ENCODE peak calls at places on chromosomes 11 and 22, in five cellular contexts. X is IMR-90, L is cardiac fibroblast, J is Peyer's patch, O is neural progenitor cell. P is an unnamed sample.

GRCh38 chr11:45298718-45299117 is 12.6 kb upstream of the SYT13 start:
- DNase-seq in L (no peak), O (peak; percentile 20), X (no peak), J (no peak), P (no peak)

GRCh38 chr11:126491092-126491491 is 135.6 kb downstream of the ST3GAL4 start:
- DNase-seq in L (no peak), O (no peak), X (no peak), J (no peak), P (no peak)

GRCh38 chr11:18590573-18590972 is 2.0 kb upstream of the UEVLD start:
- DNase-seq in J (no peak), O (no peak), L (no peak), X (no peak), P (no peak)

GRCh38 chr22:27798526-27799333 is 2.8 kb downstream of the MN1 start:
- DNase-seq in X (no peak), J (no peak), O (peak; percentile 67), L (peak; percentile 54), P (no peak)

GRCh38 chr11:31417816-31418215 is 48.2 kb downstream of the DNAJC24 start:
- DNase-seq in O (no peak), L (no peak), X (no peak), J (no peak), P (no peak)

GRCh38 chr11:69449320-69450063 is 32.0 kb upstream of the LINC01488 start:
- DNase-seq in J (peak; percentile 55), O (no peak), X (peak; percentile 47), L (peak; percentile 62), P (no peak)

GRCh38 chr11:83871013-83871412 is 584.8 kb upstream of the CCDC90B start:
- DNase-seq in X (no peak), O (no peak), L (no peak), J (no peak), P (no peak)

GRCh38 chr22:22704156-22704946 is 59.9 kb downstream of the GGTLC2 start:
- DNase-seq in X (no peak), L (no peak), J (peak; percentile 30), O (no peak), P (no peak)

GRCh38 chr22:25364736-25365241 is 145.3 kb downstream of the CRYBB2 start:
- DNase-seq in X (peak; percentile 20), J (peak; percentile 79), L (no peak), O (no peak), P (no peak)

GRCh38 chr11:96267001-96267489 is 76.0 kb downstream of the MAML2 start:
- DNase-seq in J (no peak), X (no peak), O (no peak), L (peak; percentile 48), P (no peak)

GRCh38 chr22:26536762-26537134 is 24.5 kb upstream of the TFIP11 start:
- DNase-seq in L (no peak), X (no peak), J (no peak), O (no peak), P (no peak)

GRCh38 chr11:66542362-66542761 is 3.5 kb downstream of the ZDHHC24 start:
- DNase-seq in J (no peak), O (no peak), X (peak; percentile 34), L (peak; percentile 19), P (no peak)

GRCh38 chr22:38127869-38128268 is 17.4 kb upstream of the BAIAP2L2 start:
- DNase-seq in O (no peak), X (no peak), J (no peak), L (no peak), P (no peak)

GRCh38 chr11:45473491-45473890 is 187.3 kb upstream of the SYT13 start:
- DNase-seq in L (no peak), J (peak; percentile 27), O (no peak), X (no peak), P (no peak)

GRCh38 chr11:10354389-10354788 is 49.5 kb downstream of the ADM start:
- DNase-seq in J (no peak), X (no peak), L (no peak), O (no peak), P (no peak)
- H3K4me3 ChIP-seq in J (no peak overlapping the region), X (no peak overlapping the region), L (no peak overlapping the region), O (no peak overlapping the region), P (no peak overlapping the region)

DNA sequence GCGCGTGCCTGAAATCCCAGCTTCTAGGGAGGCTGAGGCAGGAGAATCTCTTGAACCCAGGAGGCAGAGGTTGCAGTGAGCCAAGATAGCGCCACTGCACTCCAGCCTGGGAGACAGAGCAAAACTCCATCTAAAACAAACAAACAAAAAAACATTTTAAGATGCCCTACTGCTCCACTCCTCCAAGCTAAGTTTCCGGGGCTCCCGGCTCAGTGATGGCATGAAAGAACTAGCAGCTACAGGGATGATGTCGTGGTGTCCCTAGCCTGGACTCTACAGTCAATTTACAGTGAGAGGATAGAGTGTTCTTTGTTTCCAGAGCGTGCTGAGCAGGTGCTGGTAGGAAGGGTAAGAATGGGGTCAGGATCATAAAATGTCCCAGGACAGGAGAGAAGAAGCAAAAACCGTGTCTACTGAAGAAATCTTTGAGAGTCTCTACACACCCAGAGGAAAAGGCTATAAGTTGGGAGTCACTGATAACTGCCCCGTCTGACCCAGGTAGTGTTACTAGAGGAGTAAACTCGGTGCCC is 1.2 kb upstream of the ZBTB3 start:
- DNase-seq in O (no peak), L (no peak), J (no peak), X (no peak), P (no peak)
- H3K4me3 ChIP-seq in O (no peak overlapping the region), L (no peak overlapping the region), J (no peak overlapping the region), X (no peak overlapping the region), P (no peak overlapping the region)

GRCh38 chr11:394858-395655 is 1.0 kb downstream of the PKP3 start:
- DNase-seq in O (no peak), X (no peak), J (no peak), L (no peak), P (no peak)

GRCh38 chr11:392102-392777 is 1.8 kb upstream of the PKP3 start:
- DNase-seq in J (no peak), X (no peak), O (no peak), L (no peak), P (no peak)

GRCh38 chr11:394034-394857 is at the start of gene PKP3:
- DNase-seq in J (peak; percentile 90), X (peak; percentile 60), L (peak; percentile 71), O (peak; percentile 63), P (no peak)

GRCh38 chr11:391117-392017 is 2.6 kb upstream of the PKP3 start:
- DNase-seq in L (no peak), O (no peak), J (no peak), X (no peak), P (no peak)

DNA sequence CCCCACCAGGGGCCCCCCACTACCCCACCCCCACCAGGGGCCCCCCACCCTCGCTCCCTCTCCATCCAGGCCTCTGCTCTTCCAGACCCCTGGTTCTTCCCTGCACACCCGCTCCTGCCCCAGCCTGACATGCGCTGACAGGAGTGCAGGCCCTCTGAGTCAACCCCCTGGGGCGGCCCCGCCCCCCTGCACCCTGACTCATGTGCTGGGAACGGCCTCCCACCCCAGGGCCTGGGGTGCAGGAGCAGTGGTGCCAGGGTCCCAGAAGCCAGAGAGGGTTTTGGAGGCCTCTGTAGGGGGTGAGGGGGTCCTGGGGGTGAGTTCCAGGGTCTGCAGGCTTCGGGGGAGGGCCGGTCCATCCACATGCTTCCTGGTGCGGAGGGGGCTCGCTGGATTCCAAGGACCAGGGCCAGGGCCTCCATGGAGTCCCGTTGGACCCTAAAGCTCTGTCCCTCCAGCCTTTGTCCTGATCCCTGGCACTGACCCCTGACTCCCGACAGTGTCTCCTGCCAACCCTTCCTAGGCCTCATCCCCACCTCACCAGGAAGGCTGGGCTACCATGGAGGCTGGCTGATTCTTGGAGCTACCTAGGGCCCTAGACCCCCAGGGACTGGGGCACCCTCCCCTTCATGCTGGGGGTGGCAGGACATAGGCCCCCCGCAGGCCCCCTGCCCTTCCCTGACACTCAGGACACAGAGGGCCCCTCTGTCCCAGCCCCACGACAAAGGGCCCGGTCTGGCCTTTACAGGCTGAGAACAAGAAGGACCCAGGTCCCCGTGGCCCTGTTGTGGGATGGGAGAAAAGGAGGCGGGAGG is 583 bp upstream of the PKP3 start:
- DNase-seq in X (peak; percentile 78), J (peak; percentile 85), L (peak; percentile 79), O (no peak), P (peak; percentile 33)
- H3K4me3 ChIP-seq in X (no peak overlapping the region), J (no peak overlapping the region), L (no peak overlapping the region), O (no peak overlapping the region), P (no peak overlapping the region)

GRCh38 chr11:122440783-122441701 is 214.5 kb upstream of the UBASH3B start:
- DNase-seq in J (no peak), L (no peak), X (no peak), O (peak; percentile 77), P (no peak)
- H3K4me3 ChIP-seq in J (no peak overlapping the region), L (peak overlapping the region; percentile 11), X (peak overlapping the region; percentile 36), O (peak overlapping the region; percentile 48), P (peak overlapping the region; percentile 36)

GRCh38 chr22:45508814-45509213 is 6.1 kb downstream of the FBLN1 start:
- DNase-seq in O (no peak), L (no peak), X (no peak), J (no peak), P (no peak)

GRCh38 chr22:45515678-45516077 is 13.0 kb downstream of the FBLN1 start:
- DNase-seq in J (no peak), X (no peak), O (no peak), L (no peak), P (no peak)

GRCh38 chr22:45510376-45511232 is 7.9 kb downstream of the FBLN1 start:
- DNase-seq in J (no peak), L (no peak), X (no peak), O (no peak), P (no peak)

GRCh38 chr22:45512363-45512762 is 9.7 kb downstream of the FBLN1 start:
- DNase-seq in L (no peak), J (no peak), X (no peak), O (no peak), P (no peak)

GRCh38 chr22:45511847-45512261 is 9.2 kb downstream of the FBLN1 start:
- DNase-seq in L (peak; percentile 83), X (peak; percentile 93), J (peak; percentile 72), O (no peak), P (peak; percentile 78)
- H3K4me3 ChIP-seq in L (no peak overlapping the region), X (no peak overlapping the region), J (no peak overlapping the region), O (no peak overlapping the region), P (no peak overlapping the region)

DNA sequence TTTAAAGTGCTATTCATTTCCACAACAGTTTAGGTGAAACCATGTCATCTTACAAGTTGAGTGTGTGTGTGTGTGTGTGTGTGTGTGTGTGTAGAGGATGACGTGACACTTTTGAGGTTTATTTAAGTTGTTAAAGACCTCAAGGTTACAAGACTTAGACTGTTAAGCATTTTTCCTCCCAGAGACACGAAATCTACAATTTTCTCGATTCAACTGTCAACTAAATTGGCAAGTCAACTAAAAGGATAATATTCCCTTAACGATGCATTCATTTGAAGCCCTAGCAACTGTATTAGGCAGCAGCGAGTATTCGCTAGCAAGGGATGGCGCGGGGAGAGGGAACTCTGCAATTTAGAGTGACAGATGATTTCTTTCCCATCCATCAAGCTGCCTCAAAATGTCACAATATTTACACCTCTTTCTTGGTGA is 17.6 kb upstream of the BDNF start:
- DNase-seq in J (no peak), X (no peak), O (peak; percentile 44), L (peak; percentile 40), P (no peak)
- H3K4me3 ChIP-seq in J (no peak overlapping the region), X (peak overlapping the region; percentile 70), O (peak overlapping the region; percentile 59), L (peak overlapping the region; percentile 60), P (peak overlapping the region; percentile 83)

GRCh38 chr22:31289335-31289734 is 3.0 kb downstream of the PIK3IP1 start:
- DNase-seq in L (no peak), J (peak; percentile 78), O (no peak), X (no peak), P (no peak)
- H3K4me3 ChIP-seq in L (no peak overlapping the region), J (peak overlapping the region; percentile 71), O (no peak overlapping the region), X (no peak overlapping the region), P (no peak overlapping the region)

P was measured in AG09309.